ENCODE peak calls at places on chromosome 1, in four cellular contexts. M, O, K and L are unnamed samples.

GRCh38 chr1:201488817-201489581 is 17.9 kb downstream of the CSRP1 start:
- DNase-seq in M (no peak), O (no peak), K (peak), L (peak)

GRCh38 chr1:114340906-114341698 is 169.9 kb downstream of the TRIM33 start:
- DNase-seq in M (no peak), O (no peak), K (no peak), L (no peak)

GRCh38 chr1:154514066-154514553 is 11.9 kb upstream of the SHE start:
- DNase-seq in M (no peak), O (no peak), K (no peak), L (no peak)

GRCh38 chr1:228445867-228446584 is 29.4 kb upstream of the TRIM17 start:
- DNase-seq in M (peak), O (no peak), K (peak), L (no peak)

GRCh38 chr1:166197141-166197540 is 30.3 kb upstream of the FAM78B start:
- DNase-seq in M (no peak), O (no peak), K (no peak), L (no peak)

GRCh38 chr1:22930235-22930912 is 42.3 kb downstream of the LACTBL1 start:
- DNase-seq in M (no peak), O (peak), K (peak), L (peak)

GRCh38 chr1:3032970-3033794 is 11.9 kb downstream of the ACTRT2 start:
- DNase-seq in M (no peak), O (no peak), K (no peak), L (no peak)

GRCh38 chr1:56537660-56538059 is 41.7 kb downstream of the PLPP3 start:
- DNase-seq in M (no peak), O (no peak), K (no peak), L (no peak)

GRCh38 chr1:32884726-32885125 is 1.6 kb upstream of the HPCA start:
- DNase-seq in M (no peak), O (no peak), K (no peak), L (no peak)

GRCh38 chr1:43258370-43258769 is 11.4 kb upstream of the TMEM125 start:
- DNase-seq in M (no peak), O (no peak), K (no peak), L (no peak)

GRCh38 chr1:49098866-49099265 is 322.2 kb upstream of the BEND5 start:
- DNase-seq in M (no peak), O (no peak), K (no peak), L (no peak)

GRCh38 chr1:95098196-95098595 is 19.0 kb upstream of the TLCD4 start:
- DNase-seq in M (peak), O (no peak), K (no peak), L (no peak)

GRCh38 chr1:231279081-231279480 is 38.1 kb downstream of the GNPAT start:
- DNase-seq in M (no peak), O (no peak), K (peak), L (no peak)

GRCh38 chr1:162561616-162562451 is at the start of gene UAP1:
- DNase-seq in M (no peak), O (no peak), K (no peak), L (no peak)

GRCh38 chr1:91736146-91736998 is 149.6 kb downstream of the TGFBR3 start:
- DNase-seq in M (no peak), O (no peak), K (no peak), L (no peak)